ENCODE peak calls at places on chromosome 6, in four cellular contexts. X, G, Y and B are unnamed samples.

GRCh38 chr6:49524541-49524940 is 24.8 kb downstream of the GLYATL3 start:
- DNase-seq in X (peak), G (no peak), Y (no peak), B (no peak)

GRCh38 chr6:57108691-57109090 is 18.7 kb downstream of the ZNF451 start:
- DNase-seq in X (no peak), G (no peak), Y (no peak), B (no peak)

GRCh38 chr6:142944126-142945066 is 580 bp downstream of the HIVEP2 start:
- DNase-seq in X (peak), G (peak), Y (peak), B (peak)

GRCh38 chr6:28747631-28748157 is 176.1 kb downstream of the TRIM27 start:
- DNase-seq in X (no peak), G (peak), Y (no peak), B (no peak)

GRCh38 chr6:130624046-130624445 is 203.2 kb upstream of the SMLR1 start:
- DNase-seq in X (no peak), G (no peak), Y (no peak), B (no peak)

GRCh38 chr6:124679392-124679791 is 282.8 kb upstream of the RNF217 start:
- DNase-seq in X (no peak), G (no peak), Y (no peak), B (no peak)

GRCh38 chr6:115796061-115796460 is 264.6 kb downstream of the FRK start:
- DNase-seq in X (no peak), G (no peak), Y (no peak), B (no peak)

GRCh38 chr6:64006246-64006645 is 370.6 kb downstream of the PHF3 start:
- DNase-seq in X (no peak), G (no peak), Y (no peak), B (no peak)

GRCh38 chr6:15911753-15912504 is 217.0 kb upstream of the MYLIP start:
- DNase-seq in X (no peak), G (no peak), Y (no peak), B (no peak)

GRCh38 chr6:149247385-149247763 is 70.1 kb upstream of the TAB2 start:
- DNase-seq in X (no peak), G (no peak), Y (no peak), B (no peak)
- H3K27ac ChIP-seq in X (no peak), G (no peak), Y (no peak), B (no peak)

DNA sequence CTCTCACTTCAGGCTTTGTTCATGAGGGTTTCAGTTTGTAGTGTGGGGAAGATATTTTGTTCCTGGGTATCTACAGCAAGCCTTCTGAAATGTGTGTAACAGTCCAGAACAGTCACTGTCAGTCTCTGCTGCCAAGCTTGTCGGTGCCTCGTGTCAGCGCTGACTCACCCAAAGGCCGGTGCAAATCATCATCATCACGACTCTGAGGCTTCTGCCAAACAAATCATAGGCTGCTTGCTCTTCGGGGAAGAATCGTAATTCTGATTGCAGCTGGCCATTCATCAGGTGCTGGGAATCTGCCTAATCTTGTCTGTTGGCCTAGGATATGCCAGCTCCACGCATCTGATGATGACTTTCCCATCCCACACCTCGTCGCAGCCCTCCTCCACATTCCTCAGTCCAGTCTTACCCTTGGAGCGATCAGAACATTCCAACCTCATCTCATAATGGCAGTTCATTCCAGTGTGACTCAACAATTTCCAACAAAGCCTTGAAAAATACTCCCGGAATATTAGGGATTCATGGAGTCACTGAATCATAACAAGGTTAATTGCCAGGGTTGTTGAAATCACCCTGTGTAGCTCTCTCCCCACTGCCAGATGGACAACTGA is 40.9 kb downstream of the ALDH8A1 start:
- DNase-seq in X (peak), G (peak), Y (no peak), B (no peak)
- H3K27ac ChIP-seq in X (no peak), G (no peak), Y (no peak), B (peak)

GRCh38 chr6:71727632-71728294 is 158.6 kb upstream of the RIMS1 start:
- DNase-seq in X (no peak), G (no peak), Y (no peak), B (no peak)
- H3K27ac ChIP-seq in X (no peak), G (no peak), Y (no peak), B (no peak)

DNA sequence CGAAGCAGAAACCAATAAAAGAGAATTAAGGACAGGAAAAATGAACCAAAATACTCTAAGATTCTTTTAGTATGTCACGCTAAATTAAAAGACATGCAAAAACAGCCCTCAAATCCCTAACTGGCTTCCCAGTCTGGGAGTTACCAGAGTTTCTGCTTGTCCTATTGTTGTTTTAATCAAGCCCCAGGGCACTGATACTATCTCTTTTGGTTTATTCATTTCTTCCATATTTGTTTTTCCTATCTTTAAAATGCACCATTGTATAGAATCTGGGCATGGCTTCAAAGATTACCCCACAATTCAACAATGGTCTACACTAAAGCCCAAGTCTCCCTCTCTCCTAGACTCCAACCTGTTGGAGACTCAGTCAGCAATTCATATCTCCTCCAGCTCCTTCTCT is 169.1 kb downstream of the MYLK4 start:
- DNase-seq in X (no peak), G (no peak), Y (no peak), B (no peak)
- H3K27ac ChIP-seq in X (no peak), G (no peak), Y (no peak), B (no peak)

DNA sequence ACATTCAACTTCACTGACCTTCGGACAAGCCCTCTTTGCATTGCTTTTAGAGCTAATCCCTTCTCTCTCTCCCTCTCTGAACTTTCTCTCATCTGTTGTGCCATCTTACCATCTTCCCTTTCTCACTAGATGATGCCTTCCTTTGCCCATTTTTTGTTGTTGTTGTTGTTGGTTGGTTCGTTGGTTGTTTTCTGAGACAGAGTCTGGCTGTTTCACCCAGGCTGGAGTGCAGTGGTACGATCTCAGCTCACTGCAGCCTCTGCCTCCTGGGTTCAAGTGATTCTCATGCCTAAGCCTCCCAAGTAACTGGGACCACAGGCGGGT is 18.8 kb downstream of the MAP3K5 start:
- DNase-seq in X (no peak), G (no peak), Y (no peak), B (no peak)
- H3K27ac ChIP-seq in X (peak), G (peak), Y (no peak), B (no peak)

DNA sequence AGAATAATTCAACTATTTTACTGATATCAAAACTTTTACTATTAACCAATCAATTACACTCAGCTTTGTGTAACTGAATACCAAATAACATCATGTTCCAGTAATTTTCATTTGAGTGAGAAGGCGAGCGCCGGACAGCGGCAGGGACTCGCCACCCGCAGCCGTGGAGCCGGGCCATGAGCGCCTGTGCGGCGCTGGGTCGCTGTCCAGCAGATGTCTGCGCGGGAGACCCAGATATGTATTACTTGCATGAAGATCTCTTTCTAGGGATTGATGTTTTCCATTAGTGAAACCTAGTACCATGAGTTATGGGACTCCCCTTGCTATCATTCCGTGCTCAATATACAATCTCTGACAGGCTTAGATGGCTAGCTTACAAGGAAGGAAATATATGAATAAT is 245.1 kb upstream of the PRSS16 start:
- DNase-seq in X (no peak), G (no peak), Y (no peak), B (no peak)
- H3K27ac ChIP-seq in X (no peak), G (no peak), Y (no peak), B (no peak)

DNA sequence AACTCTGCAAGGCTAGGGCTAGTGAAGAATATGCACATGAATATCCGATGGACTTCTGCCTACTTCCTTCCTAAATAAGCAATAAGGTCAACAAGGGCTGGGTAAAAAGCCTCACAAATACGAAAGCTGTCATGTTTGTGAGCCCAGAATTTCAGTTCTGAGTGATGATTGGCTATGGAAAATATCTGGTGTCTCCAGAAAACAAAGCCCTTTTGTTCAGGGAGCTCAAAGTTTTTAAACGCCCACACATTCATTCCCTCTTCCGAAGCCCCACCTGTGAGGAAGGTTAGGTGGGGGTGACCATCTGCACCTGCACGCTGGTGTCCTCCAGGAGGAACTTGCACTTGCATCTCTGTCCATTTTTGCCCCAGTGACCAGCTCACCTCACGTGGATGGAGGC is 126.9 kb upstream of the ARMC2 start:
- DNase-seq in X (no peak), G (no peak), Y (no peak), B (no peak)
- H3K27ac ChIP-seq in X (no peak), G (no peak), Y (no peak), B (no peak)

GRCh38 chr6:134316733-134317431 is 1.0 kb downstream of the SGK1 start:
- DNase-seq in X (no peak), G (no peak), Y (no peak), B (no peak)

GRCh38 chr6:134317471-134318131 is at the start of gene SGK1:
- DNase-seq in X (no peak), G (no peak), Y (peak), B (peak)

GRCh38 chr6:134315974-134316391 is 1.9 kb downstream of the SGK1 start:
- DNase-seq in X (no peak), G (peak), Y (no peak), B (no peak)

GRCh38 chr6:134314236-134314821 is 3.6 kb downstream of the SGK1 start:
- DNase-seq in X (no peak), G (no peak), Y (no peak), B (no peak)

DNA sequence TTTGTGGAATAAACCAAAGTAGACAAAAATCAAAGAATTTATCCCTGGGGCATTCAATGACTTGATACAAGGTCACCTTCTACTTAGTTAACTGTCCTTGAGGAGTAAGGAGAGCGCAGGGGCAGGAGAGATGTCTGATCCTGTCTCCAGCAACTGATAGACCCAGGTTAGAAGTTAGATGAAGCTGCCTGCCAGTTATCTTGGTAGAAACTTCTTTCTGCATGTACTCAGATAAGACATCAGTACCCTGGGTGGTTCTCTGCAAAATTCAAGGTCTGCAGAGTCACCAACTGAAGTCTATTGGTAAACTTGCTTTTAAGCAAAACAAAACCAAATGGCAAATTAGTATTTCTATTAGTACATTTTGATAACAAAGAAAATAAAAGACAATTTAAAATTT is 2.7 kb downstream of the SGK1 start:
- DNase-seq in X (no peak), G (peak), Y (no peak), B (no peak)
- H3K27ac ChIP-seq in X (no peak), G (peak), Y (no peak), B (no peak)

GRCh38 chr6:34664270-34664971 is 32.1 kb downstream of the ILRUN start:
- DNase-seq in X (no peak), G (peak), Y (no peak), B (no peak)

GRCh38 chr6:34671362-34671761 is 25.2 kb downstream of the ILRUN start:
- DNase-seq in X (no peak), G (no peak), Y (no peak), B (no peak)

GRCh38 chr6:34663887-34664269 is 32.7 kb downstream of the ILRUN start:
- DNase-seq in X (no peak), G (no peak), Y (no peak), B (no peak)

GRCh38 chr6:34665019-34665418 is 31.5 kb downstream of the ILRUN start:
- DNase-seq in X (no peak), G (no peak), Y (no peak), B (no peak)

DNA sequence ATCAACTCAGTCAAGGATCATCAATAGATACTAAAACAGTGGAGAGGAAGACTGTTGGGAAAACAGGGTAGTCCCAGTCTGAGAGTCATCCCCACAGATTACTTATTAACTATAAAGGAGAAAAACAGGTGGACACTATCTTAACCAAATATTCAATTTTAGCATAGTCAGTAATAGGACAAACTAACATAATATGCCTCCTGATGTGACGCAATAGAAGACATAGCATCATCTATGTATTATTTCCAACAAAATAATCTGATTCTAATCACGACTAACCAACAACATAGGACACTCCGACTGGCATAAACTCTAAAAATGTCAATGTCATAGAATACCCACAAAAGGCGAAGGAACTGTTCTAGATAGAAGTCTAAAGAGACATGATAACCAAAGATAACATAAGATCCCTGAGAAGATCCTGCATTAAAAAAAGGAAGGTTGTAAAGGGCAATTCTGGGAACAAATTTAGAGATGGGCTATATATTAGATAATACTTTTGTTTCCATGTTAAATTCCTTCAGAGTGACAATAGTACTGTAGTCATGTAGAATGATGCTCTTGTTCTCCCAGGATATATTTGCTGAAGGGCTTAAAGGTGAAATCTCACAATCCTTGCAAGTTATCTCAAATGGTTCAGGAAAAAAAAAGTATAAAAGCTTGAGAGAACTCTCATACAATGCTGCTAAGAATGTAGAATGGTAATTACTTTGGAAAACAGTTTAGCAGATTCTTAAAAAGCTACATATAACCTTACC is 28.9 kb downstream of the ILRUN start:
- DNase-seq in X (no peak), G (no peak), Y (no peak), B (no peak)
- H3K27ac ChIP-seq in X (no peak), G (peak), Y (no peak), B (no peak)

GRCh38 chr6:150883521-150883920 is 18.0 kb downstream of the MTHFD1L start:
- DNase-seq in X (no peak), G (no peak), Y (no peak), B (no peak)
- H3K27ac ChIP-seq in X (no peak), G (no peak), Y (no peak), B (peak)